ENCODE peak calls at places on chromosomes 3 and 15, in ten cellular contexts. One of them, this sample, is unnamed.

GRCh38 chr3:37139567-37140052 is 34.8 kb downstream of the LRRFIP2 start:
- DNase-seq in lung: no peak
- DNase-seq in MM.1S: no peak
- DNase-seq in breast epithelium: no peak
- DNase-seq in left ventricle myocardium inferior: no peak
- DNase-seq in psoas muscle: no peak
- DNase-seq in astrocyte: no peak
- DNase-seq in adrenal gland: no peak
- DNase-seq in PC-3: no peak
- DNase-seq in substantia nigra: no peak
- DNase-seq in this sample: no peak

GRCh38 chr15:41340189-41340695 is 7.6 kb downstream of the NUSAP1 start:
- DNase-seq in adrenal gland: no peak
- DNase-seq in lung: no peak
- DNase-seq in left ventricle myocardium inferior: no peak
- DNase-seq in substantia nigra: no peak
- DNase-seq in psoas muscle: no peak
- DNase-seq in astrocyte: no peak
- DNase-seq in breast epithelium: no peak
- DNase-seq in PC-3: no peak
- DNase-seq in MM.1S: no peak
- DNase-seq in this sample: no peak

GRCh38 chr3:55701997-55702396 is 214.9 kb upstream of the WNT5A start:
- DNase-seq in MM.1S: no peak
- DNase-seq in adrenal gland: no peak
- DNase-seq in substantia nigra: no peak
- DNase-seq in PC-3: no peak
- DNase-seq in astrocyte: peak; percentile 23
- DNase-seq in breast epithelium: no peak
- DNase-seq in left ventricle myocardium inferior: no peak
- DNase-seq in psoas muscle: no peak
- DNase-seq in lung: no peak
- DNase-seq in this sample: no peak

GRCh38 chr3:187040637-187041361 is 98.5 kb downstream of the RPL39L start:
- DNase-seq in psoas muscle: no peak
- DNase-seq in PC-3: peak; percentile 39
- DNase-seq in breast epithelium: no peak
- DNase-seq in lung: no peak
- DNase-seq in substantia nigra: no peak
- DNase-seq in MM.1S: no peak
- DNase-seq in adrenal gland: no peak
- DNase-seq in left ventricle myocardium inferior: no peak
- DNase-seq in astrocyte: peak; percentile 56
- DNase-seq in this sample: no peak

GRCh38 chr15:38699633-38700230 is 135.1 kb upstream of the RASGRP1 start:
- DNase-seq in astrocyte: no peak
- DNase-seq in MM.1S: peak; percentile 88
- DNase-seq in breast epithelium: peak; percentile 55
- DNase-seq in left ventricle myocardium inferior: peak; percentile 18
- DNase-seq in psoas muscle: peak; percentile 19
- DNase-seq in PC-3: peak; percentile 84
- DNase-seq in adrenal gland: peak; percentile 49
- DNase-seq in lung: peak; percentile 48
- DNase-seq in substantia nigra: no peak
- DNase-seq in this sample: no peak

GRCh38 chr3:122024800-122025199 is 2.8 kb upstream of the ILDR1 start:
- DNase-seq in left ventricle myocardium inferior: no peak
- DNase-seq in breast epithelium: no peak
- DNase-seq in adrenal gland: no peak
- DNase-seq in substantia nigra: no peak
- DNase-seq in psoas muscle: no peak
- DNase-seq in MM.1S: no peak
- DNase-seq in astrocyte: no peak
- DNase-seq in lung: no peak
- DNase-seq in PC-3: no peak
- DNase-seq in this sample: no peak

GRCh38 chr3:108437439-108437838 is 73.0 kb downstream of the MYH15 start:
- DNase-seq in PC-3: peak; percentile 35
- DNase-seq in psoas muscle: no peak
- DNase-seq in substantia nigra: no peak
- DNase-seq in left ventricle myocardium inferior: no peak
- DNase-seq in astrocyte: no peak
- DNase-seq in lung: peak; percentile 38
- DNase-seq in adrenal gland: no peak
- DNase-seq in MM.1S: no peak
- DNase-seq in breast epithelium: no peak
- DNase-seq in this sample: no peak

GRCh38 chr3:60017631-60018030 is 967.8 kb upstream of the CFAP20DC start:
- DNase-seq in left ventricle myocardium inferior: no peak
- DNase-seq in breast epithelium: no peak
- DNase-seq in astrocyte: peak; percentile 93
- DNase-seq in PC-3: peak; percentile 55
- DNase-seq in MM.1S: peak; percentile 72
- DNase-seq in substantia nigra: no peak
- DNase-seq in adrenal gland: no peak
- DNase-seq in lung: no peak
- DNase-seq in psoas muscle: no peak
- DNase-seq in this sample: no peak

GRCh38 chr3:18648163-18648562 is 223.0 kb upstream of the SATB1 start:
- DNase-seq in psoas muscle: no peak
- DNase-seq in left ventricle myocardium inferior: no peak
- DNase-seq in PC-3: no peak
- DNase-seq in astrocyte: no peak
- DNase-seq in MM.1S: no peak
- DNase-seq in breast epithelium: no peak
- DNase-seq in substantia nigra: no peak
- DNase-seq in adrenal gland: no peak
- DNase-seq in lung: no peak
- DNase-seq in this sample: no peak

GRCh38 chr15:98017150-98017964 is 56.9 kb downstream of the ARRDC4 start:
- DNase-seq in lung: no peak
- DNase-seq in left ventricle myocardium inferior: no peak
- DNase-seq in adrenal gland: no peak
- DNase-seq in psoas muscle: no peak
- DNase-seq in PC-3: no peak
- DNase-seq in astrocyte: no peak
- DNase-seq in MM.1S: no peak
- DNase-seq in breast epithelium: no peak
- DNase-seq in substantia nigra: no peak
- DNase-seq in this sample: no peak

GRCh38 chr3:53162672-53163458 is 1.9 kb downstream of the PRKCD start:
- DNase-seq in lung: no peak
- DNase-seq in substantia nigra: no peak
- DNase-seq in psoas muscle: no peak
- DNase-seq in MM.1S: no peak
- DNase-seq in astrocyte: no peak
- DNase-seq in left ventricle myocardium inferior: no peak
- DNase-seq in breast epithelium: no peak
- DNase-seq in adrenal gland: no peak
- DNase-seq in PC-3: peak; percentile 17
- DNase-seq in this sample: no peak

GRCh38 chr3:39133822-39134221 is 19.6 kb downstream of the CSRNP1 start:
- DNase-seq in astrocyte: no peak
- DNase-seq in PC-3: no peak
- DNase-seq in left ventricle myocardium inferior: no peak
- DNase-seq in adrenal gland: no peak
- DNase-seq in psoas muscle: no peak
- DNase-seq in breast epithelium: no peak
- DNase-seq in substantia nigra: no peak
- DNase-seq in MM.1S: no peak
- DNase-seq in lung: no peak
- DNase-seq in this sample: no peak
- H3K27ac ChIP-seq in astrocyte: no peak overlapping the region
- H3K27ac ChIP-seq in PC-3: no peak overlapping the region
- H3K27ac ChIP-seq in left ventricle myocardium inferior: no peak overlapping the region
- H3K27ac ChIP-seq in adrenal gland: no peak overlapping the region
- H3K27ac ChIP-seq in psoas muscle: no peak overlapping the region
- H3K27ac ChIP-seq in breast epithelium: peak overlapping the region; percentile 81
- H3K27ac ChIP-seq in substantia nigra: no peak overlapping the region
- H3K27ac ChIP-seq in MM.1S: no peak overlapping the region
- H3K27ac ChIP-seq in lung: peak overlapping the region; percentile 27
- H3K27ac ChIP-seq in this sample: no peak overlapping the region

GRCh38 chr3:48013288-48013980 is 2.8 kb downstream of the MAP4 start:
- DNase-seq in breast epithelium: no peak
- DNase-seq in psoas muscle: no peak
- DNase-seq in astrocyte: peak; percentile 87
- DNase-seq in lung: no peak
- DNase-seq in MM.1S: no peak
- DNase-seq in substantia nigra: no peak
- DNase-seq in left ventricle myocardium inferior: no peak
- DNase-seq in adrenal gland: peak; percentile 66
- DNase-seq in PC-3: peak; percentile 74
- DNase-seq in this sample: no peak
- H3K27ac ChIP-seq in breast epithelium: no peak overlapping the region
- H3K27ac ChIP-seq in psoas muscle: peak overlapping the region; percentile 88
- H3K27ac ChIP-seq in astrocyte: peak overlapping the region; percentile 56
- H3K27ac ChIP-seq in lung: no peak overlapping the region
- H3K27ac ChIP-seq in MM.1S: no peak overlapping the region
- H3K27ac ChIP-seq in substantia nigra: no peak overlapping the region
- H3K27ac ChIP-seq in left ventricle myocardium inferior: peak overlapping the region; percentile 80
- H3K27ac ChIP-seq in adrenal gland: peak overlapping the region; percentile 10
- H3K27ac ChIP-seq in PC-3: no peak overlapping the region
- H3K27ac ChIP-seq in this sample: peak overlapping the region; percentile 76

GRCh38 chr15:88591384-88591783 is 29.8 kb upstream of the AEN start:
- DNase-seq in MM.1S: no peak
- DNase-seq in breast epithelium: no peak
- DNase-seq in astrocyte: no peak
- DNase-seq in substantia nigra: no peak
- DNase-seq in PC-3: no peak
- DNase-seq in lung: no peak
- DNase-seq in left ventricle myocardium inferior: no peak
- DNase-seq in psoas muscle: no peak
- DNase-seq in adrenal gland: no peak
- DNase-seq in this sample: no peak

GRCh38 chr15:88590771-88591170 is 30.4 kb upstream of the AEN start:
- DNase-seq in PC-3: no peak
- DNase-seq in MM.1S: no peak
- DNase-seq in substantia nigra: no peak
- DNase-seq in astrocyte: no peak
- DNase-seq in left ventricle myocardium inferior: no peak
- DNase-seq in adrenal gland: no peak
- DNase-seq in lung: no peak
- DNase-seq in psoas muscle: no peak
- DNase-seq in breast epithelium: no peak
- DNase-seq in this sample: no peak

GRCh38 chr15:88586401-88587162 is 34.6 kb upstream of the AEN start:
- DNase-seq in psoas muscle: no peak
- DNase-seq in breast epithelium: no peak
- DNase-seq in PC-3: peak; percentile 86
- DNase-seq in astrocyte: peak; percentile 34
- DNase-seq in lung: no peak
- DNase-seq in left ventricle myocardium inferior: no peak
- DNase-seq in MM.1S: no peak
- DNase-seq in substantia nigra: no peak
- DNase-seq in adrenal gland: no peak
- DNase-seq in this sample: no peak
- H3K27ac ChIP-seq in psoas muscle: no peak overlapping the region
- H3K27ac ChIP-seq in breast epithelium: no peak overlapping the region
- H3K27ac ChIP-seq in PC-3: no peak overlapping the region
- H3K27ac ChIP-seq in astrocyte: no peak overlapping the region
- H3K27ac ChIP-seq in lung: no peak overlapping the region
- H3K27ac ChIP-seq in left ventricle myocardium inferior: no peak overlapping the region
- H3K27ac ChIP-seq in MM.1S: no peak overlapping the region
- H3K27ac ChIP-seq in substantia nigra: no peak overlapping the region
- H3K27ac ChIP-seq in adrenal gland: no peak overlapping the region
- H3K27ac ChIP-seq in this sample: no peak overlapping the region

GRCh38 chr3:188927971-188928370 is 243.8 kb upstream of the TPRG1 start:
- DNase-seq in substantia nigra: no peak
- DNase-seq in astrocyte: no peak
- DNase-seq in lung: no peak
- DNase-seq in MM.1S: no peak
- DNase-seq in PC-3: no peak
- DNase-seq in left ventricle myocardium inferior: no peak
- DNase-seq in adrenal gland: no peak
- DNase-seq in psoas muscle: no peak
- DNase-seq in breast epithelium: no peak
- DNase-seq in this sample: no peak
- H3K27ac ChIP-seq in substantia nigra: no peak overlapping the region
- H3K27ac ChIP-seq in astrocyte: no peak overlapping the region
- H3K27ac ChIP-seq in lung: no peak overlapping the region
- H3K27ac ChIP-seq in MM.1S: no peak overlapping the region
- H3K27ac ChIP-seq in PC-3: no peak overlapping the region
- H3K27ac ChIP-seq in left ventricle myocardium inferior: no peak overlapping the region
- H3K27ac ChIP-seq in adrenal gland: no peak overlapping the region
- H3K27ac ChIP-seq in psoas muscle: no peak overlapping the region
- H3K27ac ChIP-seq in breast epithelium: peak overlapping the region; percentile 19
- H3K27ac ChIP-seq in this sample: peak overlapping the region; percentile 76

GRCh38 chr3:30475038-30475808 is 131.2 kb upstream of the TGFBR2 start:
- DNase-seq in psoas muscle: no peak
- DNase-seq in PC-3: no peak
- DNase-seq in adrenal gland: no peak
- DNase-seq in astrocyte: no peak
- DNase-seq in substantia nigra: no peak
- DNase-seq in MM.1S: no peak
- DNase-seq in left ventricle myocardium inferior: no peak
- DNase-seq in breast epithelium: no peak
- DNase-seq in lung: no peak
- DNase-seq in this sample: no peak
- H3K27ac ChIP-seq in psoas muscle: no peak overlapping the region
- H3K27ac ChIP-seq in PC-3: no peak overlapping the region
- H3K27ac ChIP-seq in adrenal gland: no peak overlapping the region
- H3K27ac ChIP-seq in astrocyte: no peak overlapping the region
- H3K27ac ChIP-seq in substantia nigra: no peak overlapping the region
- H3K27ac ChIP-seq in MM.1S: no peak overlapping the region
- H3K27ac ChIP-seq in left ventricle myocardium inferior: peak overlapping the region; percentile 76
- H3K27ac ChIP-seq in breast epithelium: no peak overlapping the region
- H3K27ac ChIP-seq in lung: no peak overlapping the region
- H3K27ac ChIP-seq in this sample: no peak overlapping the region

GRCh38 chr15:77532846-77533245 is 99.9 kb downstream of the LINGO1 start:
- DNase-seq in substantia nigra: no peak
- DNase-seq in breast epithelium: no peak
- DNase-seq in adrenal gland: no peak
- DNase-seq in lung: no peak
- DNase-seq in PC-3: no peak
- DNase-seq in psoas muscle: no peak
- DNase-seq in astrocyte: no peak
- DNase-seq in MM.1S: no peak
- DNase-seq in left ventricle myocardium inferior: no peak
- DNase-seq in this sample: no peak

GRCh38 chr15:77535845-77536244 is 96.9 kb downstream of the LINGO1 start:
- DNase-seq in left ventricle myocardium inferior: no peak
- DNase-seq in lung: no peak
- DNase-seq in PC-3: no peak
- DNase-seq in astrocyte: no peak
- DNase-seq in MM.1S: no peak
- DNase-seq in psoas muscle: no peak
- DNase-seq in breast epithelium: no peak
- DNase-seq in substantia nigra: no peak
- DNase-seq in adrenal gland: no peak
- DNase-seq in this sample: no peak

GRCh38 chr15:77533530-77533929 is 99.2 kb downstream of the LINGO1 start:
- DNase-seq in breast epithelium: no peak
- DNase-seq in substantia nigra: no peak
- DNase-seq in lung: no peak
- DNase-seq in psoas muscle: no peak
- DNase-seq in astrocyte: no peak
- DNase-seq in PC-3: no peak
- DNase-seq in adrenal gland: no peak
- DNase-seq in MM.1S: no peak
- DNase-seq in left ventricle myocardium inferior: no peak
- DNase-seq in this sample: no peak

GRCh38 chr15:77532067-77532710 is 100.5 kb downstream of the LINGO1 start:
- DNase-seq in adrenal gland: no peak
- DNase-seq in psoas muscle: no peak
- DNase-seq in breast epithelium: no peak
- DNase-seq in left ventricle myocardium inferior: no peak
- DNase-seq in MM.1S: no peak
- DNase-seq in lung: no peak
- DNase-seq in PC-3: no peak
- DNase-seq in astrocyte: no peak
- DNase-seq in substantia nigra: no peak
- DNase-seq in this sample: no peak

GRCh38 chr15:77533986-77534385 is 98.7 kb downstream of the LINGO1 start:
- DNase-seq in adrenal gland: no peak
- DNase-seq in MM.1S: no peak
- DNase-seq in left ventricle myocardium inferior: no peak
- DNase-seq in lung: no peak
- DNase-seq in breast epithelium: no peak
- DNase-seq in astrocyte: no peak
- DNase-seq in PC-3: no peak
- DNase-seq in psoas muscle: no peak
- DNase-seq in substantia nigra: no peak
- DNase-seq in this sample: no peak
- H3K27ac ChIP-seq in adrenal gland: no peak overlapping the region
- H3K27ac ChIP-seq in MM.1S: no peak overlapping the region
- H3K27ac ChIP-seq in left ventricle myocardium inferior: no peak overlapping the region
- H3K27ac ChIP-seq in lung: no peak overlapping the region
- H3K27ac ChIP-seq in breast epithelium: no peak overlapping the region
- H3K27ac ChIP-seq in astrocyte: no peak overlapping the region
- H3K27ac ChIP-seq in PC-3: no peak overlapping the region
- H3K27ac ChIP-seq in psoas muscle: no peak overlapping the region
- H3K27ac ChIP-seq in substantia nigra: no peak overlapping the region
- H3K27ac ChIP-seq in this sample: no peak overlapping the region